ENCODE peak calls at places on chromosomes 4 and X, in five cellular contexts. J is mammary epithelial cell, X is HCT116, C is epithelial cell of esophagus, Z is heart right ventricle. T is an unnamed sample.

GRCh38 chr4:136855886-136856285 is 676.4 kb downstream of the PCDH18 start:
- DNase-seq in J (no peak), X (no peak), C (no peak), Z (no peak), T (no peak)

GRCh38 chrX:107823456-107823855 is 2.2 kb upstream of the MID2 start:
- DNase-seq in J (peak; percentile 46), X (no peak), C (peak; percentile 14), Z (no peak), T (no peak)

GRCh38 chr4:89939994-89940393 is 45.3 kb downstream of the MMRN1 start:
- DNase-seq in J (no peak), X (no peak), C (no peak), Z (peak; percentile 25), T (no peak)

GRCh38 chr4:94814237-94814636 is 56.5 kb downstream of the BMPR1B start:
- DNase-seq in J (no peak), X (no peak), C (no peak), Z (no peak), T (no peak)

GRCh38 chr4:16199132-16199531 is 27.1 kb downstream of the TAPT1 start:
- DNase-seq in J (no peak), X (no peak), C (peak; percentile 28), Z (no peak), T (no peak)

GRCh38 chrX:40155617-40156471 is 58.1 kb upstream of the BCOR start:
- DNase-seq in J (no peak), X (no peak), C (no peak), Z (no peak), T (no peak)

GRCh38 chr4:94455081-94455480 is 3.3 kb downstream of the PDLIM5 start:
- DNase-seq in J (peak; percentile 78), X (no peak), C (peak; percentile 82), Z (peak; percentile 55), T (peak; percentile 37)

GRCh38 chrX:140164383-140164782 is 199.1 kb upstream of the CXorf66 start:
- DNase-seq in J (no peak), X (no peak), C (no peak), Z (no peak), T (no peak)

GRCh38 chr4:33883111-33883510 is 2361.2 kb downstream of the ARAP2 start:
- DNase-seq in J (no peak), X (no peak), C (no peak), Z (no peak), T (no peak)

GRCh38 chr4:60780874-60781273 is 419.3 kb upstream of the ADGRL3 start:
- DNase-seq in J (peak; percentile 36), X (no peak), C (peak; percentile 63), Z (no peak), T (no peak)

GRCh38 chr4:6546681-6547447 is 28.1 kb upstream of the MAN2B2 start:
- DNase-seq in J (peak; percentile 28), X (peak; percentile 57), C (peak; percentile 76), Z (peak; percentile 36), T (peak; percentile 56)

GRCh38 chr4:53015681-53016080 is 153.6 kb downstream of the RASL11B start:
- DNase-seq in J (no peak), X (peak; percentile 26), C (peak; percentile 48), Z (peak; percentile 38), T (no peak)

GRCh38 chr4:28229092-28229491 is 1368.5 kb downstream of the STIM2 start:
- DNase-seq in J (peak; percentile 85), X (no peak), C (peak; percentile 84), Z (no peak), T (peak; percentile 8)

GRCh38 chr4:126028871-126029270 is 714.1 kb downstream of the FAT4 start:
- DNase-seq in J (no peak), X (no peak), C (no peak), Z (no peak), T (no peak)

GRCh38 chrX:19990519-19991349 is at the start of gene BCLAF3:
- DNase-seq in J (peak; percentile 79), X (peak; percentile 64), C (peak; percentile 82), Z (peak; percentile 86), T (peak; percentile 88)

GRCh38 chr4:150464523-150464922 is 117.4 kb upstream of the MAB21L2 start:
- DNase-seq in J (no peak), X (no peak), C (no peak), Z (no peak), T (no peak)

GRCh38 chr4:141686929-141687328 is 50.5 kb downstream of the IL15 start:
- DNase-seq in J (no peak), X (peak; percentile 7), C (no peak), Z (peak; percentile 11), T (no peak)

GRCh38 chr4:111323916-111324315 is 701.0 kb upstream of the PITX2 start:
- DNase-seq in J (no peak), X (no peak), C (no peak), Z (no peak), T (no peak)

GRCh38 chr4:86592553-86593249 is 1.4 kb upstream of the PTPN13 start:
- DNase-seq in J (peak; percentile 30), X (no peak), C (peak; percentile 58), Z (no peak), T (peak; percentile 30)

GRCh38 chr4:186839122-186840037 is 115.7 kb upstream of the FAT1 start:
- DNase-seq in J (peak; percentile 35), X (no peak), C (peak; percentile 53), Z (peak; percentile 8), T (peak; percentile 41)

GRCh38 chr4:187017156-187017555 is 293.5 kb upstream of the FAT1 start:
- DNase-seq in J (no peak), X (no peak), C (peak; percentile 13), Z (no peak), T (no peak)

GRCh38 chr4:150217804-150218203 is 139.6 kb downstream of the DCLK2 start:
- DNase-seq in J (no peak), X (no peak), C (no peak), Z (no peak), T (no peak)

GRCh38 chr4:183906736-183907651 is 1.9 kb downstream of the STOX2 start:
- DNase-seq in J (no peak), X (no peak), C (no peak), Z (no peak), T (no peak)

GRCh38 chrX:107541244-107541643 is 87.1 kb upstream of the PRPS1 start:
- DNase-seq in J (no peak), X (no peak), C (no peak), Z (no peak), T (no peak)

GRCh38 chrX:150018931-150019331 is 80.6 kb upstream of the EOLA2 start:
- DNase-seq in J (no peak), X (no peak), C (no peak), Z (no peak), T (no peak)
- TF ChIP-seq CTCF in J (no peak), X (no peak), C (no peak), Z (no peak), T (no peak)

GRCh38 chrX:18206657-18207056 is 14.0 kb downstream of the BEND2 start:
- DNase-seq in J (no peak), X (no peak), C (no peak), Z (no peak), T (no peak)

DNA sequence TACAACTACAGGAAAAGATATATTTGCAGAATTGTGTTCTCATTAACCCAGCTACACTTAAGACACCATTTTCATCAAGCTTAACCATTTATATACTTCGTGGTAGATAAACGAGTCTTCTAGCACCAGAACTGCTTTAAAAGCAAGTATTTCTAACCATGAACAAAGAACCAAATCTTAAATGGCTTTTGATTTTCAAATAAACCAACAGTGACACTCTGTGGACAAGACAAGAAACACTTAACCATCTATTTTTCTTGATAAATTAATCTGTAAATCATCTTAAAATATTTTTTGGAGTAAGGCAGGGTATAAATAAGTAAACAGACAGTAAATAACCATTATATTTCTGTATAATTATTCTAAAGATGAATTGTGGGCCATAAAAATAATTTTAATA is 10.2 kb downstream of the BEND2 start:
- DNase-seq in J (no peak), X (no peak), C (peak; percentile 13), Z (no peak), T (no peak)
- TF ChIP-seq CTCF in J (peak; percentile 25), X (no peak), C (no peak), Z (no peak), T (no peak)

GRCh38 chr4:24042094-24042493 is 152.2 kb upstream of the PPARGC1A start:
- DNase-seq in J (no peak), X (no peak), C (peak; percentile 64), Z (no peak), T (no peak)

DNA sequence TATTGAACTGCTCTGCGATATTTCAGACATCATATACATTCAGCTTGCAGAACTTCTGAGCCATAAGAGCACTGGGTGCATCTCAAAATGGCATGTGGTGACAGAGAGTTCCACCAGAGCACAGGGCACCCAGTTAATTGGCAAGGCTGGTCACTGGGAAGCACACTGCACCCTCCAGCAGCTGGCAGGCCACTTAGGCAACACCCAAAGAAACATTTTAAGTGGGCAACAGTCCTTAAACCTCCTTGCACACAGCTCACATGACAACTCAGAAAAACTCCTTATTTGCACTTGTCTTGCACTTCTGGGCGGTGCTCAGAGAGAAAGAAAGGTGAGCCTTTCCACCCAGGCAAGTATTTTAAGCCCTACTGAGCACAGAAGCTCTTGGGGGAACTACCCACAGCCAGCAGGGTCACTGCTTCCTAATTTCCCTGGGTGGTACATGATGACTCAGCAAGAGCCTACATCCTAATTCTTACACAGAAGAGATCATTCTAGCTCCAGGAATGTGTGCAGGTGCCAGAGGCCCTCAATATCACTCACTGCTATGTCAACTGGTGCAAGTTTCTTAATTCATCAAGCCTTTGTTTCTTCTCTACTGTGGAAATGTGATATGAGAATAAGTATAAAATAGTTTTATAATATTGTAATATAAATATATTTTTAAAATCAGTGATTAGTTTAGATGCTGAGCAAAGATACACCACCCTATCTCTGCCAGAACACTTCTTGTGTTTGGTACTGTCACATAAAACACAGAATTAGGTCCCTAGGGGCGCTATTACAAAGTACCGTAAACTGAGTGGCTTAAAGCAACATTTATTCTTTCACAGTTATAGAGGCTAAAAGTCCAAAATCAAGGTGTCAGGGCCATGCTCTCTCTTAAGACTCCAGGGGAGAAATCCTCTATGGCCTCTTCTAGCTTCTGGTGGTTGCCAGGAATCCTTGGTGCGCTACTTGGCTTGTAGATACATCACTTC is 155.1 kb upstream of the PPARGC1A start:
- DNase-seq in J (no peak), X (no peak), C (no peak), Z (no peak), T (no peak)
- TF ChIP-seq CTCF in J (no peak), X (no peak), C (no peak), Z (no peak), T (no peak)

DNA sequence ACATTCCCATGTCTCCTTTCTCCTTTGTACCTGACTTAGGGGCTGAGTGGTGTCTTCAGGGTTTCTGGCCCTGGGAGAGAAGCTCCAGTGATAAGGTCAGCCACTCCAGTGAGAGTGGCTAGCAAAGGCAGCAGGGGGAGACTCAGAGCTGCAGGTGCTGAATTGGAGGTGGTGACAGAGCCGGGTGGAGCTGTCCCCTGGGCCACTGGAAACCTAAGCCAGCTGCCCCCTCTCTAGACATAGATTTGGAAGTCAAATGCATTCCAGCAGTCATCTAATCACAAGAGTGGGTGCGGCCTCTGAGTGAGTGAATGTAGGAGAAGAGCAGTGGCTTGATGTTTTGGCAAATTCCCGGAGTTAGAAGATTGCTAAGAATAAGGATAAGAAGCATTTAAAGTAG is 28.5 kb downstream of the TRIM2 start:
- DNase-seq in J (peak; percentile 4), X (peak; percentile 27), C (no peak), Z (peak; percentile 66), T (no peak)
- TF ChIP-seq CTCF in J (peak; percentile 34), X (peak; percentile 52), C (peak; percentile 19), Z (no peak), T (no peak)

DNA sequence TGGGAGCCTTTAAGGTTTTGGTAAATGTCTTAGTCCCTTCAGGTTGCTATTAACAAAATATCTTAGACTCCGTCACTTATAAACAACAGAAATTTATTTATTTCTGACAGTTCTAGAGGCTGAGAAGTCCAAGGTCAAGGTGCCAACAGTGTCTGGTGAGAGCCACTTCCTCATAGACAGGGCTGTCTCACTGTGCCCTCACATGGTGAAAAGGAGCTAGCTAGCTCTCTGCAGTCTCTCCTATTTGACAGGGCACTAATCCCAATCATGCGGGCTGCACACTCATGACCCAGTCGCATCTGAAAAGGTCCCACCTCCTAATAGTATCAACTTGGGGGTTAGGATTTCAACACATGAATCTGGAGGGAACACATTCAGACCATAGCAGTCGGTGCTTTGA is 63.4 kb upstream of the KLF3 start:
- DNase-seq in J (no peak), X (no peak), C (no peak), Z (no peak), T (no peak)
- TF ChIP-seq CTCF in J (peak; percentile 12), X (no peak), C (no peak), Z (no peak), T (no peak)